ENCODE peak calls at places on chromosomes 7 and 10, in five cellular contexts. One of them, this sample, is unnamed.

GRCh38 chr7:45709168-45710034 is 135.2 kb downstream of the ADCY1 start:
- DNase-seq in IMR-90: peak; percentile 47
- DNase-seq in kidney: peak; percentile 81
- DNase-seq in A549: no peak
- DNase-seq in endodermal cell: peak; percentile 28
- DNase-seq in this sample: peak; percentile 42

GRCh38 chr7:111357691-111358090 is 204.6 kb downstream of the IMMP2L start:
- DNase-seq in kidney: no peak
- DNase-seq in endodermal cell: no peak
- DNase-seq in IMR-90: peak; percentile 56
- DNase-seq in A549: no peak
- DNase-seq in this sample: peak; percentile 29

GRCh38 chr7:121797283-121798037 is 75.5 kb upstream of the PTPRZ1 start:
- DNase-seq in endodermal cell: no peak
- DNase-seq in A549: no peak
- DNase-seq in IMR-90: no peak
- DNase-seq in kidney: no peak
- DNase-seq in this sample: peak; percentile 14

GRCh38 chr10:49273626-49274025 is 25.3 kb upstream of the C10orf71 start:
- DNase-seq in kidney: no peak
- DNase-seq in IMR-90: no peak
- DNase-seq in endodermal cell: peak; percentile 3
- DNase-seq in A549: no peak
- DNase-seq in this sample: no peak

GRCh38 chr7:1558181-1558811 is 2.3 kb upstream of the TMEM184A start:
- DNase-seq in A549: no peak
- DNase-seq in endodermal cell: peak; percentile 82
- DNase-seq in IMR-90: no peak
- DNase-seq in kidney: peak; percentile 66
- DNase-seq in this sample: no peak

GRCh38 chr10:18005781-18006456 is 54.2 kb downstream of the SLC39A12 start:
- DNase-seq in A549: no peak
- DNase-seq in endodermal cell: no peak
- DNase-seq in IMR-90: peak; percentile 88
- DNase-seq in kidney: no peak
- DNase-seq in this sample: peak; percentile 76

GRCh38 chr10:44937201-44938005 is 22.2 kb upstream of the RASSF4 start:
- DNase-seq in endodermal cell: no peak
- DNase-seq in kidney: no peak
- DNase-seq in IMR-90: peak; percentile 57
- DNase-seq in A549: no peak
- DNase-seq in this sample: no peak

GRCh38 chr7:45181991-45182855 is 24.6 kb downstream of the RAMP3 start:
- DNase-seq in kidney: peak; percentile 46
- DNase-seq in endodermal cell: peak; percentile 28
- DNase-seq in IMR-90: no peak
- DNase-seq in A549: no peak
- DNase-seq in this sample: no peak

GRCh38 chr7:132996581-132997242 is 85.2 kb downstream of the CHCHD3 start:
- DNase-seq in kidney: no peak
- DNase-seq in endodermal cell: peak; percentile 48
- DNase-seq in IMR-90: peak; percentile 2
- DNase-seq in A549: no peak
- DNase-seq in this sample: no peak

GRCh38 chr7:19116121-19117080 is 1.0 kb downstream of the TWIST1 start:
- DNase-seq in endodermal cell: peak; percentile 85
- DNase-seq in IMR-90: peak; percentile 50
- DNase-seq in kidney: no peak
- DNase-seq in A549: peak; percentile 33
- DNase-seq in this sample: peak; percentile 75

GRCh38 chr7:42319631-42320030 is 82.6 kb upstream of the GLI3 start:
- DNase-seq in endodermal cell: no peak
- DNase-seq in A549: no peak
- DNase-seq in kidney: no peak
- DNase-seq in IMR-90: no peak
- DNase-seq in this sample: no peak

GRCh38 chr7:136056827-136057226 is 79.7 kb upstream of the MTPN start:
- DNase-seq in IMR-90: no peak
- DNase-seq in kidney: no peak
- DNase-seq in A549: no peak
- DNase-seq in endodermal cell: no peak
- DNase-seq in this sample: no peak

GRCh38 chr7:134085315-134085714 is 41.8 kb upstream of the LRGUK start:
- DNase-seq in kidney: no peak
- DNase-seq in A549: no peak
- DNase-seq in IMR-90: no peak
- DNase-seq in endodermal cell: no peak
- DNase-seq in this sample: no peak

GRCh38 chr10:86024555-86025001 is 342.0 kb downstream of the GRID1 start:
- DNase-seq in A549: no peak
- DNase-seq in kidney: no peak
- DNase-seq in IMR-90: no peak
- DNase-seq in endodermal cell: peak; percentile 69
- DNase-seq in this sample: no peak

GRCh38 chr7:34451923-34452322 is 206.1 kb upstream of the NPSR1 start:
- DNase-seq in endodermal cell: no peak
- DNase-seq in kidney: no peak
- DNase-seq in IMR-90: no peak
- DNase-seq in A549: no peak
- DNase-seq in this sample: peak; percentile 7

GRCh38 chr7:103445228-103446020 is 583 bp downstream of the SLC26A5 start:
- DNase-seq in endodermal cell: peak; percentile 80
- DNase-seq in kidney: peak; percentile 69
- DNase-seq in IMR-90: no peak
- DNase-seq in A549: no peak
- DNase-seq in this sample: peak; percentile 4

GRCh38 chr7:159004411-159004810 is 140.3 kb downstream of the VIPR2 start:
- DNase-seq in kidney: no peak
- DNase-seq in IMR-90: no peak
- DNase-seq in endodermal cell: no peak
- DNase-seq in A549: no peak
- DNase-seq in this sample: no peak

GRCh38 chr10:128704716-128705115 is 578.5 kb upstream of the MKI67 start:
- DNase-seq in IMR-90: no peak
- DNase-seq in endodermal cell: no peak
- DNase-seq in A549: no peak
- DNase-seq in kidney: no peak
- DNase-seq in this sample: no peak

GRCh38 chr7:55476071-55476803 is 96.1 kb downstream of the VOPP1 start:
- DNase-seq in endodermal cell: peak; percentile 24
- DNase-seq in IMR-90: peak; percentile 88
- DNase-seq in A549: no peak
- DNase-seq in kidney: peak; percentile 46
- DNase-seq in this sample: peak; percentile 31

GRCh38 chr7:117718116-117718515 is 155.1 kb downstream of the CTTNBP2 start:
- DNase-seq in endodermal cell: no peak
- DNase-seq in IMR-90: no peak
- DNase-seq in kidney: no peak
- DNase-seq in A549: no peak
- DNase-seq in this sample: no peak

GRCh38 chr7:2654059-2654458 is 22.3 kb downstream of the TTYH3 start:
- DNase-seq in endodermal cell: no peak
- DNase-seq in kidney: no peak
- DNase-seq in A549: no peak
- DNase-seq in IMR-90: no peak
- DNase-seq in this sample: no peak

GRCh38 chr7:17618652-17618974 is 320.2 kb downstream of the AHR start:
- DNase-seq in A549: no peak
- DNase-seq in kidney: no peak
- DNase-seq in IMR-90: no peak
- DNase-seq in endodermal cell: no peak
- DNase-seq in this sample: no peak

GRCh38 chr7:108299251-108300014 is 156.8 kb downstream of the NRCAM start:
- DNase-seq in A549: no peak
- DNase-seq in IMR-90: no peak
- DNase-seq in kidney: no peak
- DNase-seq in endodermal cell: no peak
- DNase-seq in this sample: peak; percentile 69

GRCh38 chr7:128791968-128792319 is at the start of gene CCDC136:
- DNase-seq in kidney: no peak
- DNase-seq in IMR-90: peak; percentile 27
- DNase-seq in A549: no peak
- DNase-seq in endodermal cell: peak; percentile 71
- DNase-seq in this sample: no peak

GRCh38 chr10:13885238-13885990 is 298.6 kb downstream of the PRPF18 start:
- DNase-seq in IMR-90: no peak
- DNase-seq in A549: no peak
- DNase-seq in kidney: no peak
- DNase-seq in endodermal cell: no peak
- DNase-seq in this sample: no peak

GRCh38 chr10:2980116-2980515 is 87.2 kb upstream of the PFKP start:
- DNase-seq in A549: no peak
- DNase-seq in endodermal cell: no peak
- DNase-seq in kidney: no peak
- DNase-seq in IMR-90: peak; percentile 55
- DNase-seq in this sample: peak; percentile 22

GRCh38 chr7:116711790-116712189 is 39.8 kb downstream of the MET start:
- DNase-seq in endodermal cell: no peak
- DNase-seq in kidney: no peak
- DNase-seq in A549: no peak
- DNase-seq in IMR-90: no peak
- DNase-seq in this sample: no peak

GRCh38 chr10:24435374-24435773 is 226.4 kb downstream of the KIAA1217 start:
- DNase-seq in endodermal cell: no peak
- DNase-seq in A549: no peak
- DNase-seq in kidney: no peak
- DNase-seq in IMR-90: peak; percentile 85
- DNase-seq in this sample: peak; percentile 37

GRCh38 chr10:76868088-76868949 is 769.3 kb downstream of the KCNMA1 start:
- DNase-seq in endodermal cell: no peak
- DNase-seq in IMR-90: no peak
- DNase-seq in A549: no peak
- DNase-seq in kidney: no peak
- DNase-seq in this sample: peak; percentile 76

GRCh38 chr10:69348824-69349541 is 67.7 kb downstream of the TACR2 start:
- DNase-seq in A549: peak; percentile 54
- DNase-seq in IMR-90: peak; percentile 94
- DNase-seq in endodermal cell: no peak
- DNase-seq in kidney: no peak
- DNase-seq in this sample: peak; percentile 99

GRCh38 chr10:22927661-22928403 is at the start of gene ARMC3:
- DNase-seq in IMR-90: no peak
- DNase-seq in endodermal cell: peak; percentile 94
- DNase-seq in kidney: peak; percentile 83
- DNase-seq in A549: peak; percentile 57
- DNase-seq in this sample: peak; percentile 7

GRCh38 chr7:17195576-17195975 is 102.9 kb upstream of the AHR start:
- DNase-seq in A549: no peak
- DNase-seq in IMR-90: no peak
- DNase-seq in kidney: no peak
- DNase-seq in endodermal cell: no peak
- DNase-seq in this sample: no peak

GRCh38 chr10:74924251-74924954 is 98.0 kb downstream of the KAT6B start:
- DNase-seq in IMR-90: peak; percentile 97
- DNase-seq in A549: no peak
- DNase-seq in kidney: no peak
- DNase-seq in endodermal cell: no peak
- DNase-seq in this sample: peak; percentile 95

GRCh38 chr10:52488606-52489485 is 174.8 kb downstream of the DKK1 start:
- DNase-seq in kidney: no peak
- DNase-seq in A549: no peak
- DNase-seq in IMR-90: peak; percentile 61
- DNase-seq in endodermal cell: no peak
- DNase-seq in this sample: peak; percentile 83

GRCh38 chr7:131625817-131626372 is 69.5 kb upstream of the PODXL start:
- DNase-seq in endodermal cell: peak; percentile 96
- DNase-seq in A549: peak; percentile 87
- DNase-seq in IMR-90: peak; percentile 91
- DNase-seq in kidney: peak; percentile 86
- DNase-seq in this sample: peak; percentile 63

GRCh38 chr7:27100601-27101187 is 1.8 kb downstream of the HOXA2 start:
- DNase-seq in endodermal cell: peak; percentile 69
- DNase-seq in kidney: no peak
- DNase-seq in A549: no peak
- DNase-seq in IMR-90: peak; percentile 54
- DNase-seq in this sample: peak; percentile 49
- H3K4me3 ChIP-seq in endodermal cell: peak overlapping the region; percentile 61
- H3K4me3 ChIP-seq in kidney: peak overlapping the region; percentile 25
- H3K4me3 ChIP-seq in A549: no peak overlapping the region
- H3K4me3 ChIP-seq in IMR-90: peak overlapping the region; percentile 52
- H3K4me3 ChIP-seq in this sample: peak overlapping the region; percentile 69

DNA sequence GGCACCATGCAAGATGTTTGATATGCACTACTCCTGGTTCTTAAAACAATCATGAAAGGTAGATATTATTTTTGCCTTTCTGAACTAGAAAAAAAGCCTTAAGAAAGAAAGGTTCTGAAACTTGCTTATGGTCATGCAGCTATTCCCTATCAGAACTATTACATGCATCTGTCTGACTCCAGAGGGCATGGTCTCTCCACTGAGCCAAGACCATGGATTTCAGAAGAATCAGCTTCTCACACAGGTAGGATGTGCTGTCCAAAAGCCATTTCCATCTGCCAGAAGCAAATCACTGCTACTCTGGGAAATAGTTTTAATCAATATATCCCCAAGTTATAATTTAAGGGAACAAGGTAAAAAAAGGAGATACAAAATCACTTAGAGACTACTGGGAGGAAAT is 69.5 kb downstream of the STK17A start:
- DNase-seq in endodermal cell: no peak
- DNase-seq in A549: no peak
- DNase-seq in kidney: no peak
- DNase-seq in IMR-90: peak; percentile 40
- DNase-seq in this sample: no peak
- TF ChIP-seq CTCF in endodermal cell: no peak
- TF ChIP-seq CTCF in A549: no peak
- TF ChIP-seq CTCF in kidney: no peak
- TF ChIP-seq CTCF in IMR-90: peak; percentile 27
- TF ChIP-seq CTCF in this sample: no peak

GRCh38 chr10:373516-374309 is 238.5 kb downstream of the ZMYND11 start:
- DNase-seq in A549: no peak
- DNase-seq in endodermal cell: no peak
- DNase-seq in kidney: no peak
- DNase-seq in IMR-90: peak; percentile 63
- DNase-seq in this sample: peak; percentile 80
- H3K4me3 ChIP-seq in A549: no peak overlapping the region
- H3K4me3 ChIP-seq in endodermal cell: no peak overlapping the region
- H3K4me3 ChIP-seq in kidney: no peak overlapping the region
- H3K4me3 ChIP-seq in IMR-90: no peak overlapping the region
- H3K4me3 ChIP-seq in this sample: no peak overlapping the region

DNA sequence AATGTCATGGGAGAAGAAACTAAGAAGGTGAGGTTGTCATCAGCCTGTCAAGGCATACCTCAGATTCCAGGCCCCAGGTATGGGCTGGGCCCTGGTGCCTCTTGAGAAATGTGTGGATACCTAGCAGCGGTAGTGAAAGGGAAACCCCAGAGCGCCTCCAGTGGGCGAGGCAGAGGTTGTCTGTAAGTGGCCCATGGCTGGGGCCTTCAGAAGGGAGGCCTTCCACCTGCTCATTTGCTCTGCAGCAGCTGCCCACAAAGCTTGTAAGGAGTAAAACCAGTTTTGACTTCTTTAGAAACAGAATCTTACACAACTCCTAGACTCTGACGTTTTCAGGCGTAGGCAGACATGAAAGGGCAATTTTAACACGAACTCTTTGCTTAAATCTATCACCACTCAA is 509.9 kb downstream of the PARD3 start:
- DNase-seq in endodermal cell: peak; percentile 95
- DNase-seq in IMR-90: no peak
- DNase-seq in A549: no peak
- DNase-seq in kidney: no peak
- DNase-seq in this sample: no peak
- TF ChIP-seq CTCF in endodermal cell: peak; percentile 88
- TF ChIP-seq CTCF in IMR-90: no peak
- TF ChIP-seq CTCF in A549: no peak
- TF ChIP-seq CTCF in kidney: no peak
- TF ChIP-seq CTCF in this sample: no peak